ENCODE peak calls at places on chromosomes 11 and 22, in ten cellular contexts. U is HTR-8/SVneo; Y is pancreas; I is activated T-cell treated with anti-CD3 and anti-CD28 coated beads for 48 hours; F is fibroblast of the aortic adventitia; Q is RWPE1; K is psoas muscle; P is NCI-H345; V is PC-9; X is stimulated activated CD8-positive, alpha-beta memory T cell treated with anti-CD3 and anti-CD28 coated beads, Interleukin-15, amount 100 ng/mL, for 24 hours. R is an unnamed sample.

GRCh38 chr11:112612283-112612849 is 348.9 kb upstream of the NCAM1 start:
- DNase-seq in X (no peak), K (no peak), V (no peak), Q (no peak), P (no peak), F (no peak), U (no peak), Y (no peak), I (no peak), R (no peak)

GRCh38 chr11:109864834-109865557 is 228.2 kb upstream of the ZC3H12C start:
- DNase-seq in V (no peak), U (no peak), F (peak), K (no peak), X (no peak), Y (no peak), Q (no peak), I (no peak), P (peak), R (no peak)

GRCh38 chr11:125777309-125777708 is 1.3 kb downstream of the PATE2 start:
- DNase-seq in Q (peak), X (no peak), I (no peak), F (peak), U (no peak), V (no peak), Y (no peak), P (no peak), K (no peak), R (no peak)

GRCh38 chr11:77152846-77153245 is 24.8 kb downstream of the MYO7A start:
- DNase-seq in V (no peak), K (peak), P (no peak), Q (no peak), Y (no peak), I (no peak), F (peak), X (no peak), U (no peak), R (no peak)

GRCh38 chr11:72534859-72535547 is 100.7 kb upstream of the CLPB start:
- DNase-seq in P (no peak), I (no peak), Q (no peak), V (no peak), U (no peak), X (no peak), K (no peak), F (peak), Y (no peak), R (no peak)

GRCh38 chr11:78109011-78109685 is 29.5 kb upstream of the NDUFC2 start:
- DNase-seq in U (no peak), F (no peak), X (no peak), V (no peak), I (no peak), K (no peak), Y (no peak), P (no peak), Q (no peak), R (no peak)

GRCh38 chr11:57641011-57641410 is 8.7 kb downstream of the YPEL4 start:
- DNase-seq in P (no peak), F (peak), X (no peak), U (no peak), K (no peak), Q (no peak), V (no peak), Y (no peak), I (no peak), R (no peak)

GRCh38 chr22:50705219-50705691 is 32.6 kb downstream of the SHANK3 start:
- DNase-seq in P (peak), K (peak), V (no peak), X (no peak), Q (no peak), U (no peak), Y (no peak), F (peak), I (no peak), R (peak)

GRCh38 chr11:69819541-69820070 is 390 bp upstream of the FGF3 start:
- DNase-seq in X (no peak), V (no peak), P (no peak), U (no peak), K (no peak), Y (no peak), I (no peak), Q (no peak), F (no peak), R (no peak)

GRCh38 chr11:106447631-106448191 is 370.2 kb downstream of the AASDHPPT start:
- DNase-seq in F (no peak), Y (no peak), P (no peak), X (no peak), V (no peak), U (no peak), K (no peak), Q (no peak), I (no peak), R (no peak)